ENCODE peak calls at places on chromosomes 4 and X, in four cellular contexts. C, Z, B and O are unnamed samples.

GRCh38 chr4:17385403-17385802 is 126.5 kb downstream of the QDPR start:
- DNase-seq in C (peak), Z (no peak), B (peak), O (peak)

GRCh38 chrX:55389376-55389775 is 62.6 kb upstream of the MAGEH1 start:
- DNase-seq in C (no peak), Z (no peak), B (no peak), O (no peak)

GRCh38 chr4:98606879-98607278 is 51.5 kb downstream of the TSPAN5 start:
- DNase-seq in C (no peak), Z (no peak), B (no peak), O (no peak)

GRCh38 chr4:186854256-186854655 is 130.6 kb upstream of the FAT1 start:
- DNase-seq in C (no peak), Z (no peak), B (no peak), O (peak)

GRCh38 chrX:12991575-12991974 is 16.7 kb downstream of the TMSB4X start:
- DNase-seq in C (no peak), Z (no peak), B (no peak), O (no peak)

GRCh38 chr4:137640156-137640837 is 108.0 kb upstream of the PCDH18 start:
- DNase-seq in C (no peak), Z (no peak), B (no peak), O (no peak)

GRCh38 chr4:184815046-184815877 is 10.5 kb downstream of the ACSL1 start:
- DNase-seq in C (peak), Z (peak), B (peak), O (peak)

GRCh38 chr4:7462509-7462971 is 27.8 kb upstream of the PSAPL1 start:
- DNase-seq in C (no peak), Z (peak), B (no peak), O (peak)

GRCh38 chr4:148053298-148054003 is 321.6 kb downstream of the ARHGAP10 start:
- DNase-seq in C (no peak), Z (no peak), B (no peak), O (no peak)

GRCh38 chr4:55337944-55338343 is 8.1 kb upstream of the SRD5A3 start:
- DNase-seq in C (no peak), Z (no peak), B (no peak), O (no peak)

GRCh38 chr4:7166981-7167700 is 25.2 kb upstream of the SORCS2 start:
- DNase-seq in C (no peak), Z (no peak), B (no peak), O (no peak)

GRCh38 chr4:147822128-147822527 is 90.2 kb downstream of the ARHGAP10 start:
- DNase-seq in C (no peak), Z (no peak), B (no peak), O (peak)

GRCh38 chr4:77264826-77265225 is 107.8 kb downstream of the CCNG2 start:
- DNase-seq in C (no peak), Z (no peak), B (no peak), O (no peak)

GRCh38 chr4:135243960-135244561 is 1042.5 kb upstream of the PABPC4L start:
- DNase-seq in C (no peak), Z (no peak), B (no peak), O (peak)

GRCh38 chr4:169268951-169269781 is 1.6 kb downstream of the SH3RF1 start:
- DNase-seq in C (no peak), Z (no peak), B (no peak), O (peak)

GRCh38 chr4:8506373-8507250 is 66.0 kb downstream of the TRMT44 start:
- DNase-seq in C (no peak), Z (no peak), B (no peak), O (peak)

GRCh38 chrX:100648601-100649417 is 4.8 kb downstream of the SRPX2 start:
- DNase-seq in C (no peak), Z (no peak), B (no peak), O (peak)

GRCh38 chr4:176014583-176015108 is 51.0 kb upstream of the WDR17 start:
- DNase-seq in C (no peak), Z (no peak), B (peak), O (no peak)

GRCh38 chrX:72080150-72080549 is 51.6 kb downstream of the RTL5 start:
- DNase-seq in C (no peak), Z (no peak), B (no peak), O (no peak)

GRCh38 chrX:153968754-153969124 is 2.9 kb downstream of the HCFC1 start:
- DNase-seq in C (no peak), Z (no peak), B (no peak), O (no peak)

GRCh38 chr4:125849869-125850268 is 535.1 kb downstream of the FAT4 start:
- DNase-seq in C (no peak), Z (no peak), B (no peak), O (peak)

GRCh38 chrX:17464196-17464595 is 89.2 kb downstream of the NHS start:
- DNase-seq in C (no peak), Z (no peak), B (no peak), O (peak)

GRCh38 chrX:151825927-151826471 is 86.7 kb upstream of the MAGEA4 start:
- DNase-seq in C (no peak), Z (no peak), B (no peak), O (peak)

GRCh38 chrX:103503853-103504207 is 15.5 kb downstream of the RAB40A start:
- DNase-seq in C (no peak), Z (no peak), B (no peak), O (no peak)

GRCh38 chr4:187444061-187444460 is 551.5 kb upstream of the ZFP42 start:
- DNase-seq in C (no peak), Z (no peak), B (no peak), O (peak)

GRCh38 chr4:122285285-122285684 is 93.5 kb upstream of the ADAD1 start:
- DNase-seq in C (no peak), Z (no peak), B (no peak), O (peak)

GRCh38 chr4:38132140-38132673 is 172.0 kb downstream of the PTTG2 start:
- DNase-seq in C (peak), Z (no peak), B (peak), O (peak)